ENCODE peak calls at places on chromosomes 1 and 21, in five cellular contexts. K, W, D, T and M are unnamed samples.

GRCh38 chr1:59903136-59903754 is 23.3 kb downstream of the CYP2J2 start:
- DNase-seq in K (peak), W (no peak), D (peak), T (no peak), M (no peak)

GRCh38 chr1:232865118-232865931 is 60.1 kb downstream of the MAP10 start:
- DNase-seq in K (no peak), W (no peak), D (no peak), T (no peak), M (no peak)

GRCh38 chr21:43367296-43367695 is 59.6 kb downstream of the SIK1 start:
- DNase-seq in K (no peak), W (no peak), D (no peak), T (no peak), M (no peak)

GRCh38 chr21:44684077-44684476 is 2.1 kb upstream of the KRTAP12-1 start:
- DNase-seq in K (no peak), W (no peak), D (no peak), T (no peak), M (no peak)

GRCh38 chr1:37940299-37940947 is 6.4 kb downstream of the INPP5B start:
- DNase-seq in K (peak), W (no peak), D (no peak), T (no peak), M (no peak)

GRCh38 chr1:27098447-27099153 is 56.3 kb downstream of the SLC9A1 start:
- DNase-seq in K (no peak), W (peak), D (no peak), T (no peak), M (no peak)

GRCh38 chr1:155961937-155962336 is 16.4 kb downstream of the ARHGEF2 start:
- DNase-seq in K (no peak), W (peak), D (peak), T (peak), M (no peak)

GRCh38 chr1:177432897-177433296 is 262.1 kb downstream of the BRINP2 start:
- DNase-seq in K (no peak), W (no peak), D (no peak), T (no peak), M (no peak)

GRCh38 chr21:26212220-26212619 is 41.6 kb upstream of the APP start:
- DNase-seq in K (no peak), W (no peak), D (no peak), T (no peak), M (no peak)

GRCh38 chr1:241532864-241533263 is 686 bp downstream of the KMO start:
- DNase-seq in K (no peak), W (peak), D (peak), T (no peak), M (no peak)

GRCh38 chr21:37266515-37267221 is 466 bp downstream of the VPS26C start:
- DNase-seq in K (no peak), W (no peak), D (no peak), T (no peak), M (no peak)

GRCh38 chr1:231541842-231542241 is 13.4 kb downstream of the TSNAX start:
- DNase-seq in K (no peak), W (no peak), D (no peak), T (no peak), M (no peak)

GRCh38 chr1:30798389-30798951 is 40.9 kb upstream of the LAPTM5 start:
- DNase-seq in K (no peak), W (no peak), D (no peak), T (no peak), M (no peak)

GRCh38 chr1:24391882-24392603 is 21.5 kb downstream of the STPG1 start:
- DNase-seq in K (peak), W (peak), D (peak), T (no peak), M (no peak)

GRCh38 chr1:101026394-101026788 is 807 bp upstream of the DPH5 start:
- DNase-seq in K (no peak), W (no peak), D (peak), T (no peak), M (no peak)

GRCh38 chr21:15592271-15592860 is 137.4 kb upstream of the USP25 start:
- DNase-seq in K (no peak), W (peak), D (peak), T (peak), M (no peak)

GRCh38 chr1:6498576-6499111 is 7.2 kb upstream of the PLEKHG5 start:
- DNase-seq in K (no peak), W (no peak), D (no peak), T (no peak), M (no peak)

GRCh38 chr1:27388337-27389005 is 4.0 kb upstream of the GPR3 start:
- DNase-seq in K (peak), W (peak), D (peak), T (no peak), M (no peak)

GRCh38 chr1:29749546-29749945 is 513.2 kb downstream of the PTPRU start:
- DNase-seq in K (no peak), W (no peak), D (no peak), T (no peak), M (no peak)

GRCh38 chr1:42756956-42757891 is 9.6 kb downstream of the P3H1 start:
- DNase-seq in K (peak), W (peak), D (peak), T (peak), M (no peak)

GRCh38 chr1:105830614-105831146 is 1225.8 kb upstream of the PRMT6 start:
- DNase-seq in K (no peak), W (no peak), D (no peak), T (no peak), M (no peak)

GRCh38 chr1:208089971-208090755 is 154.0 kb downstream of the PLXNA2 start:
- DNase-seq in K (no peak), W (no peak), D (no peak), T (no peak), M (no peak)

GRCh38 chr21:26365849-26366248 is 195.3 kb upstream of the APP start:
- DNase-seq in K (no peak), W (peak), D (no peak), T (no peak), M (no peak)

GRCh38 chr1:41152622-41153044 is 89.5 kb downstream of the SCMH1 start:
- DNase-seq in K (no peak), W (peak), D (no peak), T (peak), M (no peak)

GRCh38 chr1:4137621-4138390 is 237.7 kb upstream of the C1orf174 start:
- DNase-seq in K (no peak), W (no peak), D (no peak), T (no peak), M (no peak)

GRCh38 chr1:27830621-27831424 is at the start of gene PPP1R8:
- DNase-seq in K (peak), W (peak), D (peak), T (peak), M (peak)

GRCh38 chr1:240149488-240150094 is 57.9 kb downstream of the FMN2 start:
- DNase-seq in K (no peak), W (peak), D (peak), T (no peak), M (no peak)

GRCh38 chr1:36669297-36669696 is 186.6 kb upstream of the CSF3R start:
- DNase-seq in K (no peak), W (no peak), D (no peak), T (no peak), M (no peak)

GRCh38 chr1:178004926-178005391 is 35.1 kb upstream of the SEC16B start:
- DNase-seq in K (no peak), W (peak), D (peak), T (no peak), M (no peak)

GRCh38 chr1:157151068-157151467 is 12.9 kb upstream of the ETV3 start:
- DNase-seq in K (no peak), W (no peak), D (no peak), T (no peak), M (no peak)

GRCh38 chr1:63575340-63575826 is 17.8 kb upstream of the PGM1 start:
- DNase-seq in K (no peak), W (peak), D (peak), T (no peak), M (no peak)

GRCh38 chr1:22275626-22276395 is 132.9 kb upstream of the WNT4 start:
- DNase-seq in K (peak), W (peak), D (peak), T (peak), M (no peak)

GRCh38 chr1:224542783-224543440 is 73.2 kb upstream of the CNIH3 start:
- DNase-seq in K (no peak), W (peak), D (peak), T (peak), M (no peak)

GRCh38 chr1:41918450-41919043 is at the start of gene HIVEP3:
- DNase-seq in K (peak), W (peak), D (no peak), T (no peak), M (no peak)

GRCh38 chr1:212819704-212820103 is 27.7 kb downstream of the SPATA45 start:
- DNase-seq in K (no peak), W (no peak), D (peak), T (no peak), M (peak)

GRCh38 chr21:45029968-45030636 is 44.3 kb upstream of the ADARB1 start:
- DNase-seq in K (no peak), W (no peak), D (no peak), T (no peak), M (no peak)

GRCh38 chr21:21196087-21196486 is 197.9 kb downstream of the NCAM2 start:
- DNase-seq in K (no peak), W (no peak), D (no peak), T (no peak), M (no peak)

GRCh38 chr1:2350911-2351655 is 40.3 kb downstream of the MORN1 start:
- DNase-seq in K (no peak), W (no peak), D (no peak), T (no peak), M (no peak)

GRCh38 chr1:8408151-8408839 is 90.4 kb downstream of the SLC45A1 start:
- DNase-seq in K (peak), W (no peak), D (no peak), T (peak), M (no peak)

GRCh38 chr1:65069186-65069585 is 78.8 kb upstream of the AK4 start:
- DNase-seq in K (no peak), W (no peak), D (no peak), T (no peak), M (no peak)

DNA sequence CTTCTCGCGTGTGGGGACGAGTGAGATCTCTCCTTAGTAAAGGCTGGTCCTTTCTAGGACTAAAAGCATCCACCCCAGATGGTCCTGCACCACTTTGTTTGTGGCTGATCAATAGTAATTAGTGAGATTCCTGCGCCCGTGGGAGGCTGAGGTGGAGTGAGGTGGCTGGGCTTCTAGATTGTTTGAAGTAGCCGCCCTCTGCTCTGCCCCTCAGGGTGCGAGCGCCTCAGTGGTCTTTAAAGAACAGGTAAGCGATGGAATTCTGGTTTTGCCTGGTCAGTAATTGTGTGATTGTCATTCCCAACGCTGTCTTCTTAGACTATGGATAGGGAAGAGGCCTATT is 20.7 kb downstream of the PEX14 start:
- DNase-seq in K (no peak), W (no peak), D (no peak), T (no peak), M (no peak)
- H3K4me3 ChIP-seq in K (no peak), W (no peak), D (peak), T (no peak), M (peak)

GRCh38 chr1:166164646-166164994 is 2.2 kb downstream of the FAM78B start:
- DNase-seq in K (no peak), W (no peak), D (no peak), T (no peak), M (no peak)

GRCh38 chr1:166166701-166167394 is at the start of gene FAM78B:
- DNase-seq in K (peak), W (peak), D (peak), T (no peak), M (peak)

GRCh38 chr1:166166400-166166699 is 451 bp downstream of the FAM78B start:
- DNase-seq in K (no peak), W (no peak), D (no peak), T (no peak), M (no peak)

GRCh38 chr1:166165661-166166399 is 971 bp downstream of the FAM78B start:
- DNase-seq in K (peak), W (peak), D (no peak), T (no peak), M (no peak)

DNA sequence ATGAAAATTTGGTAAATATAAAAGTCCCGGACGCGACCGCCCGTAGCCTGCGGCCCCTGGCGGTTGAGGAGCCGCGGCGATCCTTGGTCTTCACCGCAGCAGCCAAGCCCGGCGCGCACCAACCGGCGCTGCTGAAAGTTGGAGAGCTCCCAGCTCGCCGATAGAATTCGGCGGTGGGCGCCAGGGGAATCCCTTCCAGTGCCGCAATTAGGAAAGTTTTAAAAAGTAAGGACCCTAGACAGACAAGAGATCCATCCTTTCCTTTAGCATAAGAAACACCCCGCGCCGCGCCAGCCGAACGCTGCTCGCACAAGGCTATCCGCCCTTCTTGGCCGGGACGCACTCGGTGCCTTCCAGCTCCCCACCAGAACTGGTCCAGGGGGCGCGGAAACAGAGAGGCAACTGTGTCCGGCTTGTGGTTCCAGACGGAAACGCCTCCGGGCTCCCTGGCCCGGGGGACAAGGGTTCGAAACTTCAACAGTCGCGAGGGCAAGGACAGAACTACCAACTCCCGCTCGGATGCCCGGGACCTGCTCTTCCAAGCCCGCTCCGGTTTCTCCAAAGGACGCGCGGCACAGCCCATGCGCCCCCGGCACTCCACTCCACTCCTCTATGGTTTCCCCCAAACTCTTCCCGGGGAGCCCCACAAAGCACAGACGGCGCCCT is 1.7 kb downstream of the FAM78B start:
- DNase-seq in K (peak), W (peak), D (peak), T (no peak), M (no peak)
- TF ChIP-seq CTCF in K (peak), W (peak), D (peak), T (peak), M (peak)

DNA sequence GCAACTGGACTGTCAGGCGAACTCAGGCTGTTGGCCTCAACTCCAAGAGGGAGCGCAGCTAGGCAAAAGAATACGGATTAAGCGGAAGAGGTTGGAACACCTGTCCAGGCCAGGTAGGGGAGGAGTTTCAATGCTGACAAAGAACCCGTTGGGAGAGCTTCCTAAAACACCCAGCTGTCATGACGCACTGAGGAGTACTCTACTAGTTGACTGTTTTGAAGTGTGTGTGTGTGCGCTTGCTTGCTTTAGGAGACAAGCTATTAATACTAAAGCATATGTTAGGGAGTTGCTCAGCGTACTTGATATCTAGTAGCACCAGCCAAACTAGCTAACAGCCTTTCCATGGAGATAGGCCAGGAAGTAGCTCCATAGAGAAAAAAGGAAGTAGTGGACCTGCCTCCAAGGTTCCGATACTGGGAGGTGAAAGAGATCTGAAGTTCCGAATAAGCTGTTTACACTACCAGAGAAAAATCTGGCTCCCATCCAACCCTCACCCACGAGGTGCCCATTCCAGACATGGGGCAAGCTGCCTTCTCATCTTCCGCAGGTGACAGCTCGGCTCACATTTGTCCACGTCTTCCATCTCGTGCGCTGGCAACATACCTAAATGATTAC is 974 bp upstream of the FNBP1L start:
- DNase-seq in K (peak), W (peak), D (no peak), T (no peak), M (no peak)
- H3K4me3 ChIP-seq in K (peak), W (peak), D (no peak), T (peak), M (no peak)

DNA sequence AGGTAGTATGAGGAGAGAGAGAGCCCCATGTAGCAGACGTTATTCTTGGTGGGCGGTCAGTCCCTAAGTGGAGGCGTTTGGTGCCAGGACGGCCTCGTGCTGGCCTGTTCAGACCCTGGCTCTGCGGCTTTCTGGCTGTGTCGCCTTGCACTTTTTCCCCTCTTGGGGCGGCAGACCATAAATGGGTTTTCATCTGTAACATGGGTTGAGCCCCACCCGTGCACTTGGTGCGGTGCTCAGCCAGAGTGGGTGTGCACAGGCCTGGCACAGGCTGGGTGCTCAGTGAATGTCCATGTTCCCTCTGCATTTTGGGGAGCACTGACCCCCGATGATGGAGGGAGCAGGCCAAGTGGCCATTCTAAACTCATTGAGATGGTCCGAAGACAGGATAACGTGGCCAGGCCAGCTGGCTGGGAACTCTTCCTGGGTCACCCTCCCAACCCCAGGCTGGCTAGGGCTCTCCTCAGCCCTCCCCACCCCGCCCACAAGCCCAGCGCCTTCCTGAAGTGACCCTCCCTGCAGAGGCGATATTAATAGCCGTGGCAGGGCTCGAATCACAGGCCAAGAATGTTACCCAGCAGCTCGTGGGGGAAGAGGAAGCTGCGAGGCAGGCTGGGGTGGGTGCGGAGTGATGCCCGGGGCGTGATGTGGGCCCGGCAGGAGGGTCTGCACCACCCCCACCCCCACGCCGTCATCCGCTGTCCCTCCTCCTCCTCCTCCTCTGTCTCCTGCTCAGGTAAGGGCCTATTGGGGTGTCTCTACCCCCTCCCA is 78.5 kb downstream of the ARHGEF10L start:
- DNase-seq in K (no peak), W (no peak), D (no peak), T (no peak), M (no peak)
- TF ChIP-seq CTCF in K (no peak), W (no peak), D (no peak), T (no peak), M (no peak)